ENCODE peak calls at places on chromosomes 1 and 21, in eight cellular contexts. B, R, S, F, V, H, O and Z are unnamed samples.

GRCh38 chr1:233113009-233113712 is 162.8 kb downstream of the NTPCR start:
- DNase-seq in B (peak), R (peak), S (no peak), F (peak), V (peak), H (peak), O (peak), Z (peak)

GRCh38 chr1:59170659-59171058 is 126.2 kb upstream of the FGGY start:
- DNase-seq in B (no peak), R (no peak), S (no peak), F (no peak), V (no peak), H (no peak), O (no peak), Z (no peak)

GRCh38 chr1:119139393-119139792 is 1.1 kb downstream of the WARS2 start:
- DNase-seq in B (no peak), R (no peak), S (peak), F (peak), V (no peak), H (no peak), O (no peak), Z (peak)

GRCh38 chr1:243253927-243254232 is 1.2 kb downstream of the CEP170 start:
- DNase-seq in B (peak), R (no peak), S (no peak), F (no peak), V (no peak), H (no peak), O (no peak), Z (no peak)

GRCh38 chr21:28801906-28802305 is 190.8 kb downstream of the LTN1 start:
- DNase-seq in B (no peak), R (no peak), S (no peak), F (no peak), V (no peak), H (peak), O (peak), Z (no peak)

GRCh38 chr1:228275154-228275434 is 67.2 kb downstream of the OBSCN start:
- DNase-seq in B (no peak), R (no peak), S (no peak), F (no peak), V (no peak), H (no peak), O (no peak), Z (no peak)

GRCh38 chr1:31436596-31437432 is 23.8 kb downstream of the SERINC2 start:
- DNase-seq in B (no peak), R (no peak), S (no peak), F (no peak), V (no peak), H (no peak), O (no peak), Z (no peak)

GRCh38 chr1:22048351-22049192 is 3.9 kb upstream of the CDC42 start:
- DNase-seq in B (no peak), R (peak), S (no peak), F (no peak), V (no peak), H (no peak), O (no peak), Z (no peak)

GRCh38 chr1:75724472-75725022 is at the start of gene ACADM:
- DNase-seq in B (peak), R (peak), S (peak), F (peak), V (peak), H (peak), O (peak), Z (peak)

GRCh38 chr1:180892272-180892671 is 20.4 kb upstream of the KIAA1614 start:
- DNase-seq in B (no peak), R (no peak), S (no peak), F (no peak), V (no peak), H (no peak), O (no peak), Z (no peak)

GRCh38 chr1:33088119-33088906 is 7.4 kb downstream of the AZIN2 start:
- DNase-seq in B (peak), R (no peak), S (no peak), F (no peak), V (peak), H (no peak), O (no peak), Z (no peak)

GRCh38 chr1:83114136-83114834 is 884.6 kb downstream of the TTLL7 start:
- DNase-seq in B (no peak), R (no peak), S (no peak), F (no peak), V (no peak), H (no peak), O (no peak), Z (peak)